ENCODE peak calls at places on chromosomes 4 and X, in nine cellular contexts. D is neuronal stem cell; X is K562; S is heart right ventricle; W is CD8-positive, alpha-beta T cell; P is left ventricle myocardium inferior; G is effector memory CD4-positive, alpha-beta T cell; B is endodermal cell; Z is left lung. E is an unnamed sample. For H3K4me1, the result is how much of the 10 kb centered on the place peaks cover.

GRCh38 chrX:48818866-48819265 is 7.4 kb upstream of the ERAS start:
- DNase-seq in B (no peak), W (no peak), S (no peak), Z (no peak), G (no peak), D (no peak), X (no peak), P (no peak), E (no peak)

GRCh38 chr4:154854362-154854761 is 73.3 kb downstream of the RBM46 start:
- DNase-seq in Z (no peak), B (no peak), X (no peak), P (no peak), W (no peak), D (no peak), S (no peak), G (no peak), E (no peak)

GRCh38 chrX:48470110-48470832 is at the start of gene SLC38A5:
- DNase-seq in X (peak), P (no peak), D (no peak), Z (no peak), B (no peak), W (no peak), G (no peak), S (no peak), E (no peak)

GRCh38 chr4:106627071-106627470 is 258.5 kb upstream of the GIMD1 start:
- DNase-seq in S (no peak), G (no peak), B (no peak), X (no peak), P (no peak), Z (no peak), W (no peak), D (no peak), E (no peak)

GRCh38 chr4:75654905-75655304 is 18.3 kb downstream of the G3BP2 start:
- DNase-seq in G (no peak), B (no peak), D (no peak), S (no peak), P (no peak), W (no peak), X (no peak), Z (no peak), E (peak)

GRCh38 chrX:80808854-80809493 is 703 bp downstream of the BRWD3 start:
- DNase-seq in B (peak), G (peak), X (peak), Z (peak), W (peak), D (peak), S (no peak), P (no peak), E (peak)

GRCh38 chrX:19332983-19333382 is 10.7 kb upstream of the PDHA1 start:
- DNase-seq in Z (no peak), D (no peak), G (no peak), S (peak), B (peak), P (peak), X (no peak), W (no peak), E (no peak)

GRCh38 chr4:39947415-39947814 is 30.3 kb downstream of the PDS5A start:
- DNase-seq in D (no peak), S (no peak), Z (no peak), P (no peak), G (no peak), W (no peak), B (no peak), X (no peak), E (no peak)

GRCh38 chr4:113643505-113643904 is 118.0 kb downstream of the CAMK2D start:
- DNase-seq in W (no peak), P (no peak), X (no peak), B (no peak), D (no peak), Z (no peak), G (no peak), S (no peak), E (no peak)

GRCh38 chr4:8205749-8206611 is 6.9 kb downstream of the SH3TC1 start:
- DNase-seq in P (no peak), W (no peak), X (no peak), G (no peak), D (no peak), S (no peak), Z (no peak), B (no peak), E (no peak)

GRCh38 chr4:149838036-149838435 is 22.4 kb upstream of the IQCM start:
- DNase-seq in D (no peak), G (no peak), Z (no peak), S (no peak), P (no peak), W (no peak), X (no peak), B (no peak), E (no peak)

GRCh38 chrX:155755706-155756337 is 125.3 kb upstream of the VAMP7 start:
- DNase-seq in P (no peak), S (no peak), Z (no peak), W (no peak), D (no peak), B (no peak), G (no peak), X (no peak), E (no peak)

GRCh38 chrX:5965406-5965805 is 263.3 kb downstream of the NLGN4X start:
- DNase-seq in W (no peak), B (no peak), D (no peak), G (no peak), Z (no peak), S (no peak), P (no peak), X (no peak), E (no peak)

GRCh38 chrX:9677098-9677739 is 88.4 kb downstream of the GPR143 start:
- DNase-seq in P (no peak), S (peak), Z (no peak), W (no peak), B (no peak), X (no peak), G (no peak), D (no peak), E (no peak)

GRCh38 chrX:131792789-131793462 is 230.2 kb upstream of the STK26 start:
- DNase-seq in Z (peak), S (peak), X (no peak), D (no peak), W (no peak), P (no peak), G (no peak), B (no peak), E (no peak)

GRCh38 chr4:138650917-138651564 is 364.5 kb upstream of the NOCT start:
- DNase-seq in D (no peak), P (no peak), B (no peak), W (no peak), X (no peak), G (no peak), Z (no peak), S (no peak), E (no peak)

GRCh38 chr4:87038837-87039715 is 104.3 kb downstream of the AFF1 start:
- DNase-seq in D (peak), P (peak), G (no peak), W (no peak), X (no peak), Z (peak), B (peak), S (peak), E (no peak)

GRCh38 chr4:156638332-156638731 is 333.3 kb downstream of the PDGFC start:
- DNase-seq in W (no peak), S (no peak), G (no peak), Z (no peak), D (no peak), B (no peak), P (no peak), X (no peak), E (no peak)

GRCh38 chr4:138959421-138959820 is 56.2 kb upstream of the NOCT start:
- DNase-seq in G (no peak), X (no peak), W (no peak), S (no peak), P (no peak), B (no peak), D (no peak), Z (no peak), E (no peak)

GRCh38 chrX:19630776-19631707 is 115.7 kb upstream of the MAP3K15 start:
- DNase-seq in P (no peak), B (no peak), G (no peak), W (no peak), Z (no peak), D (no peak), X (no peak), S (no peak), E (no peak)

GRCh38 chr4:38560340-38560739 is 103.7 kb upstream of the KLF3 start:
- DNase-seq in W (no peak), P (no peak), Z (no peak), S (no peak), G (no peak), D (no peak), X (no peak), B (no peak), E (no peak)

GRCh38 chr4:42347076-42347475 is 50.2 kb upstream of the SHISA3 start:
- DNase-seq in P (no peak), G (no peak), W (no peak), X (no peak), S (no peak), B (no peak), D (no peak), Z (no peak), E (no peak)

GRCh38 chr4:3643518-3644433 is 111.6 kb upstream of the LRPAP1 start:
- DNase-seq in D (no peak), P (no peak), S (no peak), X (no peak), Z (no peak), W (no peak), G (no peak), B (no peak), E (no peak)

GRCh38 chrX:47311857-47312774 is 58.3 kb upstream of the ZNF157 start:
- DNase-seq in X (peak), W (peak), G (peak), S (no peak), B (peak), Z (peak), D (no peak), P (no peak), E (peak)

GRCh38 chrX:115694028-115694427 is 133.1 kb downstream of the PLS3 start:
- DNase-seq in B (peak), G (no peak), P (no peak), W (no peak), Z (no peak), S (no peak), D (no peak), X (no peak), E (no peak)

GRCh38 chrX:50147972-50148371 is 52.8 kb downstream of the AKAP4 start:
- DNase-seq in D (no peak), B (no peak), P (no peak), S (no peak), X (no peak), G (no peak), Z (no peak), W (no peak), E (no peak)

GRCh38 chr4:163107754-163108153 is 58.9 kb downstream of the NAF1 start:
- DNase-seq in P (no peak), X (no peak), Z (no peak), S (no peak), B (no peak), W (no peak), G (no peak), D (no peak), E (no peak)

GRCh38 chrX:122055979-122056715 is 1008.7 kb downstream of the GLUD2 start:
- DNase-seq in X (no peak), Z (no peak), S (no peak), W (no peak), B (no peak), P (no peak), D (no peak), G (no peak), E (no peak)

GRCh38 chr4:146522862-146523205 is 1.1 kb upstream of the SLC10A7 start:
- DNase-seq in P (no peak), W (no peak), D (no peak), S (no peak), B (no peak), G (no peak), Z (no peak), X (no peak), E (no peak)

GRCh38 chr4:88497859-88498409 is 25.6 kb downstream of the PYURF start:
- DNase-seq in Z (no peak), P (no peak), D (no peak), S (no peak), W (no peak), B (no peak), X (no peak), G (no peak), E (no peak)

GRCh38 chrX:150688911-150689451 is 4.2 kb upstream of the MTMR1 start:
- DNase-seq in S (no peak), G (no peak), D (no peak), Z (no peak), W (no peak), X (no peak), B (peak), P (no peak), E (no peak)

GRCh38 chr4:118869808-118870342 is 18.8 kb upstream of the SYNPO2 start:
- DNase-seq in S (no peak), W (no peak), D (no peak), G (no peak), B (no peak), X (no peak), P (no peak), Z (no peak), E (no peak)

GRCh38 chrX:129233791-129234190 is 289.5 kb downstream of the SMARCA1 start:
- DNase-seq in P (no peak), D (no peak), W (no peak), B (no peak), X (no peak), S (no peak), Z (no peak), G (no peak), E (no peak)

GRCh38 chr4:104064650-104065577 is 345.1 kb upstream of the TACR3 start:
- DNase-seq in X (peak), P (peak), G (no peak), Z (peak), S (peak), D (peak), W (no peak), B (peak), E (no peak)

GRCh38 chr4:40363382-40363920 is 28.3 kb downstream of the CHRNA9 start:
- DNase-seq in D (no peak), Z (peak), X (no peak), G (no peak), B (no peak), P (no peak), W (no peak), S (no peak), E (no peak)

GRCh38 chrX:70452143-70452733 is 7.6 kb downstream of the DLG3 start:
- DNase-seq in S (peak), Z (peak), P (peak), X (peak), W (peak), D (no peak), G (peak), B (peak), E (peak)

GRCh38 chrX:147494365-147494764 is 417.4 kb upstream of the FMR1 start:
- DNase-seq in P (no peak), B (no peak), Z (no peak), G (no peak), W (no peak), S (no peak), X (no peak), D (no peak), E (no peak)

GRCh38 chr4:167144605-167145004 is 89.7 kb downstream of the SPOCK3 start:
- DNase-seq in B (no peak), D (no peak), S (no peak), G (no peak), Z (no peak), P (no peak), W (no peak), X (no peak), E (no peak)

DNA sequence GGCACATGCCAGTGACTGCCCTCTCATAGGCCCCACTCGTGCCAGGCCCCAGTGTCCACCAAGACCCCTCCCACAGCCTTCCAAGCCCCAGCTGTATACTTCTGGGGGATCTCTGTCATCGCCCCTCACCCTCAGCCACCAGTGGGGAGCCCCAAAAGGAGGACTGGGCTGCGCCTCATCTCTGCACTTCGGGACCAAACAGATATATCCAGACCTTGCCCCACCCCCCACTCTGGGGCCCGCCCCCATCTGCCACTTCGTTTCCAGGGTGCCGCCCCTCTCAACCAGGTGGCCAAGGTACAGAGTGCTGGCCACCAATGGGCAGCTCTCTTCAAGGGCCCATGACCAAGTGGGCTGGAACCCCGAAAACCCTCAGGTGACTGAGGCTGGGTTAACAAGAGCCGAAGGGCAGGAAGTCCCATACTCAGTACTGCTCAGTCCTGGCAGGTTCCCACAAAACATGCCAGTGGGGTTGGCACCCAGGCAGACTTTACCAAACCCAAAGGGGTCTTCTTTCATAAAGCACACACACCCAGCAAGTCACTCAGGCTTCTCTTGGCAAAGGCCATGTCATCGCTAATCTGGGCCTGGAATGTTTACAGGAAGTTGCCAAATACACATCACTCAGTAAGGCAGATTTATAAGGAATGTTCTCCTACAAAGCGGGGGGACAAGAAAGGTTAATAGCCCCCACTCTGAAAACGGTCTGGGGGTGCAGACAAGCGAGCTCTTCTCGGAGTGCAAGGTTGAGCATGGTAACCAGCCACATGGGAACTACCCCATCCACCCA is 4.4 kb downstream of the ZFYVE28 start:
- DNase-seq in B (peak), X (peak), S (no peak), G (peak), W (peak), D (no peak), P (no peak), Z (no peak), E (peak)
- H3K4me3 ChIP-seq in B (no peak), X (peak), S (no peak), G (peak), W (peak), D (no peak), P (peak), Z (no peak), E (peak)

GRCh38 chrX:110210417-110211139 is 107.3 kb downstream of the AMMECR1 start:
- DNase-seq in X (peak), D (no peak), W (no peak), G (no peak), B (no peak), S (no peak), Z (no peak), P (no peak), E (no peak)
- H3K4me1 ChIP-seq in X (under half), D (under half), W (under half), G (under half), B (under half), S (under half), Z (under half), P (under half), E (under half)

GRCh38 chrX:69285881-69286545 is 120.8 kb upstream of the PJA1 start:
- DNase-seq in S (peak), P (peak), G (peak), X (peak), B (peak), D (peak), W (peak), Z (peak), E (peak)
- H3K4me3 ChIP-seq in S (peak), P (peak), G (peak), X (no peak), B (peak), D (no peak), W (peak), Z (peak), E (no peak)

GRCh38 chr4:7051905-7052304 is 8.7 kb downstream of the TADA2B start:
- DNase-seq in G (no peak), Z (no peak), X (no peak), S (no peak), B (no peak), P (no peak), D (no peak), W (no peak), E (no peak)

GRCh38 chr4:7049739-7050138 is 6.6 kb downstream of the TADA2B start:
- DNase-seq in X (no peak), S (no peak), Z (no peak), W (no peak), D (no peak), P (no peak), G (no peak), B (no peak), E (no peak)

GRCh38 chr4:7052313-7052712 is 9.1 kb downstream of the TADA2B start:
- DNase-seq in G (no peak), S (no peak), D (no peak), P (no peak), X (no peak), W (no peak), Z (no peak), B (no peak), E (no peak)

GRCh38 chr4:7050481-7051143 is 7.4 kb downstream of the TADA2B start:
- DNase-seq in G (no peak), X (no peak), S (no peak), D (no peak), B (no peak), Z (no peak), P (no peak), W (no peak), E (peak)

GRCh38 chr4:7051144-7051495 is 7.9 kb downstream of the TADA2B start:
- DNase-seq in P (no peak), B (no peak), W (no peak), G (no peak), Z (no peak), S (no peak), X (no peak), D (no peak), E (peak)
- H3K4me1 ChIP-seq in P (half or more), B (under half), W (under half), G (under half), Z (half or more), S (half or more), X (under half), D (under half), E (under half)